ENCODE peak calls at places on chromosomes 12 and 14, in nine cellular contexts. One of them, this sample, is unnamed.

GRCh38 chr14:99667045-99667444 is 17.1 kb upstream of the CYP46A1 start:
- DNase-seq in HCT116: no peak
- DNase-seq in AG10803: no peak
- DNase-seq in IMR-90: no peak
- DNase-seq in fibroblast of the aortic adventitia: no peak
- DNase-seq in GM12864: no peak
- DNase-seq in HL-60: no peak
- DNase-seq in HFF-Myc: no peak
- DNase-seq in cardiac muscle cell: no peak
- DNase-seq in this sample: no peak

GRCh38 chr14:91310620-91311283 is 66.2 kb upstream of the GPR68 start:
- DNase-seq in HCT116: no peak
- DNase-seq in AG10803: no peak
- DNase-seq in IMR-90: no peak
- DNase-seq in fibroblast of the aortic adventitia: no peak
- DNase-seq in GM12864: no peak
- DNase-seq in HL-60: no peak
- DNase-seq in HFF-Myc: no peak
- DNase-seq in cardiac muscle cell: no peak
- DNase-seq in this sample: no peak

GRCh38 chr14:89372156-89372555 is 44.9 kb downstream of the FOXN3 start:
- DNase-seq in HCT116: no peak
- DNase-seq in AG10803: peak
- DNase-seq in IMR-90: peak
- DNase-seq in fibroblast of the aortic adventitia: peak
- DNase-seq in GM12864: no peak
- DNase-seq in HL-60: no peak
- DNase-seq in HFF-Myc: no peak
- DNase-seq in cardiac muscle cell: no peak
- DNase-seq in this sample: no peak

GRCh38 chr14:105315211-105315721 is 718 bp downstream of the PACS2 start:
- DNase-seq in HCT116: peak
- DNase-seq in AG10803: peak
- DNase-seq in IMR-90: no peak
- DNase-seq in fibroblast of the aortic adventitia: peak
- DNase-seq in GM12864: no peak
- DNase-seq in HL-60: no peak
- DNase-seq in HFF-Myc: no peak
- DNase-seq in cardiac muscle cell: peak
- DNase-seq in this sample: no peak

GRCh38 chr12:81668475-81668874 is 90.7 kb downstream of the PPFIA2 start:
- DNase-seq in HCT116: peak
- DNase-seq in AG10803: peak
- DNase-seq in IMR-90: peak
- DNase-seq in fibroblast of the aortic adventitia: peak
- DNase-seq in GM12864: no peak
- DNase-seq in HL-60: no peak
- DNase-seq in HFF-Myc: no peak
- DNase-seq in cardiac muscle cell: no peak
- DNase-seq in this sample: peak

GRCh38 chr12:47085815-47086252 is 6.1 kb upstream of the AMIGO2 start:
- DNase-seq in HCT116: no peak
- DNase-seq in AG10803: peak
- DNase-seq in IMR-90: peak
- DNase-seq in fibroblast of the aortic adventitia: peak
- DNase-seq in GM12864: no peak
- DNase-seq in HL-60: peak
- DNase-seq in HFF-Myc: no peak
- DNase-seq in cardiac muscle cell: no peak
- DNase-seq in this sample: peak

GRCh38 chr12:110741795-110742717 is 635 bp downstream of the PPP1CC start:
- DNase-seq in HCT116: no peak
- DNase-seq in AG10803: no peak
- DNase-seq in IMR-90: peak
- DNase-seq in fibroblast of the aortic adventitia: peak
- DNase-seq in GM12864: no peak
- DNase-seq in HL-60: peak
- DNase-seq in HFF-Myc: no peak
- DNase-seq in cardiac muscle cell: peak
- DNase-seq in this sample: peak

GRCh38 chr12:113190761-113191160 is 5.2 kb downstream of the RITA1 start:
- DNase-seq in HCT116: peak
- DNase-seq in AG10803: peak
- DNase-seq in IMR-90: peak
- DNase-seq in fibroblast of the aortic adventitia: peak
- DNase-seq in GM12864: no peak
- DNase-seq in HL-60: no peak
- DNase-seq in HFF-Myc: no peak
- DNase-seq in cardiac muscle cell: peak
- DNase-seq in this sample: peak

GRCh38 chr14:35285168-35285990 is 6.8 kb upstream of the PSMA6 start:
- DNase-seq in HCT116: no peak
- DNase-seq in AG10803: peak
- DNase-seq in IMR-90: peak
- DNase-seq in fibroblast of the aortic adventitia: no peak
- DNase-seq in GM12864: peak
- DNase-seq in HL-60: peak
- DNase-seq in HFF-Myc: no peak
- DNase-seq in cardiac muscle cell: no peak
- DNase-seq in this sample: no peak

GRCh38 chr14:35289623-35290022 is 2.6 kb upstream of the PSMA6 start:
- DNase-seq in HCT116: no peak
- DNase-seq in AG10803: no peak
- DNase-seq in IMR-90: no peak
- DNase-seq in fibroblast of the aortic adventitia: no peak
- DNase-seq in GM12864: no peak
- DNase-seq in HL-60: no peak
- DNase-seq in HFF-Myc: no peak
- DNase-seq in cardiac muscle cell: no peak
- DNase-seq in this sample: no peak

GRCh38 chr14:35286707-35287106 is 5.5 kb upstream of the PSMA6 start:
- DNase-seq in HCT116: no peak
- DNase-seq in AG10803: no peak
- DNase-seq in IMR-90: no peak
- DNase-seq in fibroblast of the aortic adventitia: no peak
- DNase-seq in GM12864: no peak
- DNase-seq in HL-60: peak
- DNase-seq in HFF-Myc: no peak
- DNase-seq in cardiac muscle cell: no peak
- DNase-seq in this sample: no peak

GRCh38 chr14:35285991-35286564 is 6.1 kb upstream of the PSMA6 start:
- DNase-seq in HCT116: no peak
- DNase-seq in AG10803: no peak
- DNase-seq in IMR-90: no peak
- DNase-seq in fibroblast of the aortic adventitia: no peak
- DNase-seq in GM12864: no peak
- DNase-seq in HL-60: peak
- DNase-seq in HFF-Myc: no peak
- DNase-seq in cardiac muscle cell: no peak
- DNase-seq in this sample: no peak

DNA sequence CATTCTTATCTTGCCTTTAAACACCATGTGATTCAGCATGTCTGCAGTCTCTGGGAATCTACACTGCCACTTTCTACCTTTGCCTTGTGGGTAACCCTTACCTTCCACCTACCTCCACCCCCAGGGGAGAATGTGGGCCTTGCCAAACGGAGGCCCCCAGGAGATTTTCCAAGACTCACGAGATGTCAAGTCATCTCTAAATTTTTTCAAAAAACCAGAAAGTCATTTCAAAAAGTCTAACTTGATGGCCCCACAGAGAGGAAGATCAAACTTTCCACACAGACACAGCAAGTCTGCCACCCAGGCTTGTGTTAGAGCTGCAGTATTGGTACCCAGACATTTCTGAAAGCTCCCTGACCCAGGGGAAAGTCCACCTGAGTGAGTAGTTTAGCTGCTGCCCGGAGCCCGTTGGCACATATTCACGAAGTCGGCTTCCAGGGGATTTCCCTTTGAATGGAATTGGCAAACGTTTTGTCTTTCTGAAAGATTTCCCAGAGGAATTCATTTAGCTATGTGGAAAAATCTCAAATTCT is 4.6 kb upstream of the PSMA6 start:
- DNase-seq in HCT116: no peak
- DNase-seq in AG10803: no peak
- DNase-seq in IMR-90: no peak
- DNase-seq in fibroblast of the aortic adventitia: peak
- DNase-seq in GM12864: peak
- DNase-seq in HL-60: peak
- DNase-seq in HFF-Myc: no peak
- DNase-seq in cardiac muscle cell: no peak
- DNase-seq in this sample: no peak
- H3K4me3 ChIP-seq in HCT116: no peak
- H3K4me3 ChIP-seq in AG10803: no peak
- H3K4me3 ChIP-seq in IMR-90: no peak
- H3K4me3 ChIP-seq in fibroblast of the aortic adventitia: no peak
- H3K4me3 ChIP-seq in GM12864: no peak
- H3K4me3 ChIP-seq in HL-60: no peak
- H3K4me3 ChIP-seq in HFF-Myc: no peak
- H3K4me3 ChIP-seq in cardiac muscle cell: no peak
- H3K4me3 ChIP-seq in this sample: no peak

GRCh38 chr12:115956236-115956635 is 321.3 kb downstream of the MED13L start:
- DNase-seq in HCT116: no peak
- DNase-seq in AG10803: no peak
- DNase-seq in IMR-90: no peak
- DNase-seq in fibroblast of the aortic adventitia: no peak
- DNase-seq in GM12864: no peak
- DNase-seq in HL-60: no peak
- DNase-seq in HFF-Myc: no peak
- DNase-seq in cardiac muscle cell: no peak
- DNase-seq in this sample: no peak

GRCh38 chr12:115956674-115957073 is 320.8 kb downstream of the MED13L start:
- DNase-seq in HCT116: no peak
- DNase-seq in AG10803: no peak
- DNase-seq in IMR-90: no peak
- DNase-seq in fibroblast of the aortic adventitia: no peak
- DNase-seq in GM12864: no peak
- DNase-seq in HL-60: no peak
- DNase-seq in HFF-Myc: no peak
- DNase-seq in cardiac muscle cell: no peak
- DNase-seq in this sample: no peak

GRCh38 chr12:115950959-115951358 is 326.5 kb downstream of the MED13L start:
- DNase-seq in HCT116: no peak
- DNase-seq in AG10803: no peak
- DNase-seq in IMR-90: no peak
- DNase-seq in fibroblast of the aortic adventitia: no peak
- DNase-seq in GM12864: no peak
- DNase-seq in HL-60: no peak
- DNase-seq in HFF-Myc: no peak
- DNase-seq in cardiac muscle cell: no peak
- DNase-seq in this sample: no peak

GRCh38 chr12:115953031-115953430 is 324.5 kb downstream of the MED13L start:
- DNase-seq in HCT116: no peak
- DNase-seq in AG10803: no peak
- DNase-seq in IMR-90: no peak
- DNase-seq in fibroblast of the aortic adventitia: no peak
- DNase-seq in GM12864: no peak
- DNase-seq in HL-60: no peak
- DNase-seq in HFF-Myc: no peak
- DNase-seq in cardiac muscle cell: no peak
- DNase-seq in this sample: no peak

GRCh38 chr12:115953450-115953849 is 324.0 kb downstream of the MED13L start:
- DNase-seq in HCT116: no peak
- DNase-seq in AG10803: peak
- DNase-seq in IMR-90: no peak
- DNase-seq in fibroblast of the aortic adventitia: no peak
- DNase-seq in GM12864: no peak
- DNase-seq in HL-60: no peak
- DNase-seq in HFF-Myc: no peak
- DNase-seq in cardiac muscle cell: no peak
- DNase-seq in this sample: no peak
- H3K4me3 ChIP-seq in HCT116: no peak
- H3K4me3 ChIP-seq in AG10803: no peak
- H3K4me3 ChIP-seq in IMR-90: no peak
- H3K4me3 ChIP-seq in fibroblast of the aortic adventitia: no peak
- H3K4me3 ChIP-seq in GM12864: no peak
- H3K4me3 ChIP-seq in HL-60: no peak
- H3K4me3 ChIP-seq in HFF-Myc: no peak
- H3K4me3 ChIP-seq in cardiac muscle cell: no peak
- H3K4me3 ChIP-seq in this sample: no peak

DNA sequence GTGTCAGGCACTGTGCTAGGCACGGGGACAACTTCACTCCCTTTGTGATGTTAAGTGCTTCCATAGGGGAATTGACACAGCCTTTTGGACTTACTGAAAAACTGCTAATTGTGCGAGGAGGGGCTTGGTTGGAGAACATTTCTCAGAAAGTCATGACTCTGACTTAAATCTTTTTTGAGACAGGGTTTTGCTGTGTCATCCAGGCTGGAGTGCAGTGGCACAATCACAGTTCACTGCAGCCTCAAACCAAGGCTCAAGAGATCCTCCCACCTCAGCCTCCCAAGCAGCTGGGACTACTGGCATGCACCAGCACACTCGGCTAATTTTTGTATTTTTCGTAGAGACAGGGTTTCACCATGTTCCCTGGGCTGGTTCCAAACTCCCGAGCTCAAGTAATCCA is 10.2 kb upstream of the LTBP2 start:
- DNase-seq in HCT116: no peak
- DNase-seq in AG10803: no peak
- DNase-seq in IMR-90: no peak
- DNase-seq in fibroblast of the aortic adventitia: no peak
- DNase-seq in GM12864: no peak
- DNase-seq in HL-60: no peak
- DNase-seq in HFF-Myc: no peak
- DNase-seq in cardiac muscle cell: no peak
- DNase-seq in this sample: no peak
- H3K4me3 ChIP-seq in HCT116: no peak
- H3K4me3 ChIP-seq in AG10803: no peak
- H3K4me3 ChIP-seq in IMR-90: no peak
- H3K4me3 ChIP-seq in fibroblast of the aortic adventitia: no peak
- H3K4me3 ChIP-seq in GM12864: no peak
- H3K4me3 ChIP-seq in HL-60: no peak
- H3K4me3 ChIP-seq in HFF-Myc: no peak
- H3K4me3 ChIP-seq in cardiac muscle cell: no peak
- H3K4me3 ChIP-seq in this sample: no peak

GRCh38 chr12:6374781-6375150 is 597 bp downstream of the SCNN1A start:
- DNase-seq in HCT116: no peak
- DNase-seq in AG10803: no peak
- DNase-seq in IMR-90: no peak
- DNase-seq in fibroblast of the aortic adventitia: no peak
- DNase-seq in GM12864: no peak
- DNase-seq in HL-60: no peak
- DNase-seq in HFF-Myc: no peak
- DNase-seq in cardiac muscle cell: no peak
- DNase-seq in this sample: no peak

GRCh38 chr12:6375269-6376078 is at the start of gene SCNN1A:
- DNase-seq in HCT116: no peak
- DNase-seq in AG10803: no peak
- DNase-seq in IMR-90: no peak
- DNase-seq in fibroblast of the aortic adventitia: no peak
- DNase-seq in GM12864: no peak
- DNase-seq in HL-60: no peak
- DNase-seq in HFF-Myc: no peak
- DNase-seq in cardiac muscle cell: no peak
- DNase-seq in this sample: no peak

GRCh38 chr12:6377667-6377994 is 2.3 kb upstream of the SCNN1A start:
- DNase-seq in HCT116: no peak
- DNase-seq in AG10803: no peak
- DNase-seq in IMR-90: no peak
- DNase-seq in fibroblast of the aortic adventitia: no peak
- DNase-seq in GM12864: no peak
- DNase-seq in HL-60: no peak
- DNase-seq in HFF-Myc: no peak
- DNase-seq in cardiac muscle cell: no peak
- DNase-seq in this sample: no peak

GRCh38 chr12:6376965-6377666 is 1.8 kb upstream of the SCNN1A start:
- DNase-seq in HCT116: no peak
- DNase-seq in AG10803: no peak
- DNase-seq in IMR-90: no peak
- DNase-seq in fibroblast of the aortic adventitia: no peak
- DNase-seq in GM12864: no peak
- DNase-seq in HL-60: peak
- DNase-seq in HFF-Myc: no peak
- DNase-seq in cardiac muscle cell: no peak
- DNase-seq in this sample: no peak

DNA sequence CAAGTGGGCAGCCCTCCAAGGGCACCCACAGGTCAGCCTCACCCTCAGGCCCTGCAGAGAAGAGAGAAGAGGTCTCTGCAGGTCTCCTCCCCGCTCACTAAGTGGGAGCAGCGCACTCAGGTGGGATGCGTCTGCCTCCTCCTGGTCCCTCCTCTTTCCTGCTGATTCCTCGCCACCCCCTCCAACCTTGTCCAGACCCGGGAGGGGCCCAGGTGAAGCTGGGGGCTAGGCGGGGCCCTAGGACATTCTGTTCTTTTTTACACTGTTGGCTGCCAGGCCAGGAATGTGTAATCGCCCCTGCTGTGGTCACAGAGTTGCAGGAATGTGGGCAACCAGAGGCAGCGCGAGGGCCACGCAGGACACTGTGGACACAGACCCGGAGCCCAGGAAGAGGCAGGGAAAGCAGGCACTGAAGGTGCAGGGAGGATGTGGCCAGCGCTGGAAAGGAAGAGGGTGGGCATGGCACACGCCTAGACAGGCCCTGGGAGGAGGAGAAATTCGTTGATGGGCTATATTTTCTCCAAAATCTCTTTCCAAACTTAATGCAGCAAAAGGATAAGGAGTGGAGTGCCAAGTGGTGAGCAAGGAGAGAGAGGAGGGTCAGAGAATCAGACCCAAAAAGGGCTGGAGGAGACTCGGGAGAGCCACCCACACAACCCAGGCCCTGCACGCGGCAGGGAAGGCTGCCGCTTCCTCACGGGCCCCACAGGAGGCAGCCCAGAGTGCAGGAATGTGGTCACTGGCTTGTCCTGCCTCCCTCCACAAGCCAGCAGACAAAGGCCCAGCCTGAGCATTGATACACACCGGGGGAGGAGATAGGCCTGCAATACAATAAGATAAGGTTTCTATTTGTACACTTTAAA is 947 bp upstream of the SCNN1A start:
- DNase-seq in HCT116: no peak
- DNase-seq in AG10803: peak
- DNase-seq in IMR-90: peak
- DNase-seq in fibroblast of the aortic adventitia: peak
- DNase-seq in GM12864: no peak
- DNase-seq in HL-60: peak
- DNase-seq in HFF-Myc: no peak
- DNase-seq in cardiac muscle cell: peak
- DNase-seq in this sample: peak
- H3K4me3 ChIP-seq in HCT116: peak
- H3K4me3 ChIP-seq in AG10803: no peak
- H3K4me3 ChIP-seq in IMR-90: no peak
- H3K4me3 ChIP-seq in fibroblast of the aortic adventitia: no peak
- H3K4me3 ChIP-seq in GM12864: no peak
- H3K4me3 ChIP-seq in HL-60: no peak
- H3K4me3 ChIP-seq in HFF-Myc: no peak
- H3K4me3 ChIP-seq in cardiac muscle cell: no peak
- H3K4me3 ChIP-seq in this sample: no peak